ENCODE peak calls at places on chromosome 19, in five cellular contexts. M is CD4-positive, alpha-beta memory T cell; X is ovary; A is stomach; U is body of pancreas. O is an unnamed sample.

GRCh38 chr19:53912653-53913052 is 3.6 kb downstream of the CACNG7 start:
- DNase-seq in M (no peak), A (no peak), U (no peak), X (no peak), O (no peak)

GRCh38 chr19:43738780-43739211 is 16.0 kb downstream of the SMG9 start:
- DNase-seq in A (peak; percentile 53), U (no peak), M (no peak), X (no peak), O (no peak)

GRCh38 chr19:23318143-23318542 is 67.9 kb upstream of the ZNF724 start:
- DNase-seq in U (no peak), A (no peak), M (no peak), X (no peak), O (no peak)

GRCh38 chr19:34559045-34559444 is 77.5 kb downstream of the WTIP start:
- DNase-seq in U (no peak), A (no peak), M (no peak), X (no peak), O (no peak)

GRCh38 chr19:40231544-40232424 is 5.3 kb upstream of the CCNP start:
- DNase-seq in A (no peak), M (no peak), U (no peak), X (no peak), O (no peak)

GRCh38 chr19:39197808-39198207 is 1.0 kb downstream of the NCCRP1 start:
- DNase-seq in U (peak; percentile 73), M (no peak), A (no peak), X (no peak), O (peak; percentile 63)

GRCh38 chr19:15864824-15865223 is 33.0 kb downstream of the CYP4F2 start:
- DNase-seq in M (no peak), U (no peak), X (no peak), A (no peak), O (no peak)

GRCh38 chr19:15501596-15501995 is 6.7 kb upstream of the CYP4F22 start:
- DNase-seq in A (no peak), M (no peak), U (no peak), X (no peak), O (no peak)

GRCh38 chr19:30539315-30539714 is 167.1 kb downstream of the ZNF536 start:
- DNase-seq in M (no peak), U (no peak), A (no peak), X (no peak), O (no peak)

GRCh38 chr19:31274266-31274963 is 74.8 kb downstream of the TSHZ3 start:
- DNase-seq in A (no peak), X (no peak), U (no peak), M (no peak), O (no peak)

GRCh38 chr19:14555918-14556661 is 15.8 kb downstream of the NDUFB7 start:
- DNase-seq in U (no peak), M (no peak), X (no peak), A (no peak), O (no peak)

GRCh38 chr19:35519291-35519690 is 5.8 kb upstream of the DMKN start:
- DNase-seq in M (no peak), X (no peak), U (no peak), A (no peak), O (peak; percentile 58)

GRCh38 chr19:47720669-47721068 is 7.4 kb downstream of the EHD2 start:
- DNase-seq in A (no peak), X (no peak), M (no peak), U (no peak), O (no peak)

GRCh38 chr19:37935341-37935740 is 28.3 kb downstream of the SIPA1L3 start:
- DNase-seq in A (no peak), X (no peak), U (no peak), M (no peak), O (no peak)

GRCh38 chr19:10290876-10291553 is 1.3 kb downstream of the ICAM5 start:
- DNase-seq in X (peak; percentile 42), U (no peak), A (peak; percentile 48), M (peak; percentile 41), O (peak; percentile 58)
- H3K27me3 ChIP-seq in X (peaks cover 6% of the 10 kb centered on the region), U (no peaks in the 10 kb centered on the region), A (peaks cover 45% of the 10 kb centered on the region), M (peaks cover 71% of the 10 kb centered on the region), O (peaks cover 73% of the 10 kb centered on the region)

GRCh38 chr19:1258161-1258492 is 9.7 kb downstream of the MIDN start:
- DNase-seq in M (no peak), X (no peak), U (no peak), A (no peak), O (no peak)

GRCh38 chr19:1258707-1259205 is 10.4 kb downstream of the MIDN start:
- DNase-seq in A (no peak), M (no peak), U (no peak), X (no peak), O (no peak)

GRCh38 chr19:1259873-1260748 is 9.0 kb upstream of the CIRBP start:
- DNase-seq in M (peak; percentile 46), X (peak; percentile 73), U (peak; percentile 33), A (no peak), O (peak; percentile 45)

GRCh38 chr19:1260749-1261511 is 8.2 kb upstream of the CIRBP start:
- DNase-seq in A (peak; percentile 97), X (peak; percentile 98), U (peak; percentile 98), M (peak; percentile 97), O (peak; percentile 90)

DNA sequence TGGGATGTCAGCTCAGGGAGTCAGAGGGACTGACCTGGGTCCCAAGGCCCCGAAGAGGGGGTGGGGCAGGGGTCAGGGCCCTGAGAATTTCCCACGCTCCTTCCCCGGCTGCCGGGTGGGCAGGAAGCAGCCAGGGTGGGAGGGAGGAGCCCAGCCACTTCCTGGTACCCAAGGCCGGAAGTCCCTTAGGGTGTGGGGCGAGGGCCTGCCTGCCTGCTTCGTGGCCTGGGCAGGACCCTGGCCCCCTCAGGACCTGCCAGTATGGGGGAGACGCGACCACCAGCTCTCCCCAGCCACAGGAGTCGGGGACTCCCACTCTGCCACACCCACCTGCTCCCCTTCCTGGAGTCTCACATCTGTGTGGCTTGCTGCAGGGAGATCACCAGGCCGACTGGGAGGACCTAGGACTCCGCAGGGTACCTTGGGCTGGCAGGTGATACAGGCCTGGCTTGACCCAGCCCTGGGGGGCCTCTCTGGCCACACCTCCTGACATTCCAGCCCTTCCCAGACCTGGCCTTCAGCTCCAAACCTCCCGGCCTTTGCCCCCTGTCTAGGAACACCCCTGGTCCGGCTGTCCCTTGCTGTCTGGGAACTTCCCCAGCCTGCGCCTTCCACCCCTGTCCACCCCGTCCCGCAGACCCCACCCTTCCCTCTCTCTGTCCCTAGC is 9.8 kb upstream of the CIRBP start:
- DNase-seq in X (peak; percentile 83), U (peak; percentile 73), M (peak; percentile 80), A (peak; percentile 72), O (peak; percentile 72)
- H3K4me3 ChIP-seq in X (peak overlapping the region; percentile 1), U (no peak overlapping the region), M (peak overlapping the region; percentile 78), A (peak overlapping the region; percentile 17), O (no peak overlapping the region)

GRCh38 chr19:44893704-44894103 is 2.6 kb downstream of the TOMM40 start:
- DNase-seq in U (no peak), X (no peak), A (no peak), M (no peak), O (no peak)

GRCh38 chr19:44892932-44893331 is 1.9 kb downstream of the TOMM40 start:
- DNase-seq in A (no peak), X (no peak), M (no peak), U (no peak), O (no peak)

GRCh38 chr19:44897835-44898234 is 6.8 kb downstream of the TOMM40 start:
- DNase-seq in M (no peak), A (no peak), X (no peak), U (no peak), O (no peak)

GRCh38 chr19:44891016-44891882 is at the start of gene TOMM40:
- DNase-seq in A (peak; percentile 100), M (no peak), X (peak; percentile 100), U (peak; percentile 100), O (peak; percentile 42)

GRCh38 chr19:44894946-44895345 is 3.9 kb downstream of the TOMM40 start:
- DNase-seq in M (no peak), X (no peak), A (no peak), U (no peak), O (no peak)
- H3K36me3 ChIP-seq in M (peaks cover 41% of the 10 kb centered on the region), X (no peaks in the 10 kb centered on the region), A (peaks cover 76% of the 10 kb centered on the region), U (peaks cover 6% of the 10 kb centered on the region), O (peaks cover 79% of the 10 kb centered on the region)

DNA sequence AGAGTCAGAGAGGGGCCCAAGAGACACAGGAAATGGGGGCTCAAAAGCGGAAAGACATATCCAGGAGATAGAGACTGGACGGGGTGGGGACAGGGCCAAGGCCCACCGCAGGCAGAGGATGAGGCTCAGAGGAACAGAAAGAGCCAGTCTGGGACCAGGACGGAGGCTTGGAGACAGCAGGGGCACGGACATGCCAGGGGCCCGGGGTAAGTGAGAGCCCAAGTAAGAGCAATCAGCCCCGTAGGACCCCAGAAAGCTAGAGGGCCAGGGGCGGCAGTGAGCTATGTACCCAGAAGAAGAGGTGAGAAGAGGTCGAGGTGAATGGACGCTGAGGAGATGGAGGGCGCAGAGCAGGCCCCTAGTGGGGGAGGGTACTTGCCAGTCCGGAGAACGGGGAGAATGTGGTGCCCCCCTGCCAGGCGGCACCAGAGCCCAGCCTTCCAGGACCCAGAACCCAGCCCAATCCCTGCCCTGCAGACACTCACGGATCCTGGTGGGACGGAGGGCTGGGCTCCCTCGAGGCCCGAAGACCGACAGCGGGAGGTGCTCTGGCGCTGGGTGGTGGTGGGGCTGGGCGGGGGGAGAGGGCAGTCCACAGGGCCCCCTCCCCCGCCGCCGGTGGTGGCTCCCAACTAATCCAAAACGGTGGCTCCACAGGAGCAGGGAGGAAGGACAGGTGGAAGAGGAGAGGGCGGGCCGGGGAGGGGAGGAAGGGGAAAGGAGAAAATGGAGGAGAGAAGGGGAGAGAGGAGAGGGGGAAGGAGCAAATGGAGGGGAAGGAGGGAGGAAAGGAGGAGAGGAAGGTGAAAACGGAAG is 1.0 kb downstream of the GRIK5 start:
- DNase-seq in U (no peak), X (no peak), A (no peak), M (no peak), O (no peak)
- H3K27me3 ChIP-seq in U (no peaks in the 10 kb centered on the region), X (no peaks in the 10 kb centered on the region), A (no peaks in the 10 kb centered on the region), M (peaks cover 11% of the 10 kb centered on the region), O (peaks cover 12% of the 10 kb centered on the region)

O was measured in MG63.